ENCODE peak calls at places on chromosomes 1 and 21, in eight cellular contexts. B, O, D, U, Y, P, Z and A are unnamed samples.

GRCh38 chr1:45557422-45557944 is 6.9 kb downstream of the AKR1A1 start:
- DNase-seq in B (peak), O (peak), D (no peak), U (no peak), Y (no peak), P (no peak), Z (no peak), A (no peak)

GRCh38 chr1:33281554-33282303 is 25.4 kb downstream of the ZNF362 start:
- DNase-seq in B (no peak), O (no peak), D (no peak), U (no peak), Y (no peak), P (no peak), Z (no peak), A (no peak)

GRCh38 chr1:11355594-11356467 is 82.8 kb downstream of the UBIAD1 start:
- DNase-seq in B (no peak), O (no peak), D (no peak), U (no peak), Y (no peak), P (no peak), Z (no peak), A (no peak)

GRCh38 chr1:56873213-56873612 is 18.6 kb downstream of the C8A start:
- DNase-seq in B (no peak), O (no peak), D (no peak), U (no peak), Y (no peak), P (no peak), Z (no peak), A (no peak)

GRCh38 chr1:230977781-230978490 is 725 bp downstream of the TTC13 start:
- DNase-seq in B (peak), O (peak), D (peak), U (peak), Y (no peak), P (no peak), Z (peak), A (peak)

GRCh38 chr1:51048670-51049069 is 53.4 kb upstream of the C1orf185 start:
- DNase-seq in B (no peak), O (no peak), D (no peak), U (no peak), Y (no peak), P (no peak), Z (no peak), A (no peak)

GRCh38 chr1:50667710-50668356 is 244.6 kb upstream of the DMRTA2 start:
- DNase-seq in B (no peak), O (no peak), D (no peak), U (no peak), Y (no peak), P (no peak), Z (no peak), A (no peak)

GRCh38 chr21:41683815-41684214 is 83.0 kb downstream of the RIPK4 start:
- DNase-seq in B (no peak), O (no peak), D (no peak), U (no peak), Y (no peak), P (no peak), Z (no peak), A (no peak)

GRCh38 chr1:56409112-56409691 is 170.2 kb downstream of the PLPP3 start:
- DNase-seq in B (peak), O (peak), D (no peak), U (no peak), Y (no peak), P (peak), Z (no peak), A (no peak)

GRCh38 chr1:207346562-207346912 is 25.1 kb downstream of the CD55 start:
- DNase-seq in B (no peak), O (no peak), D (no peak), U (no peak), Y (no peak), P (peak), Z (no peak), A (no peak)

GRCh38 chr1:154703207-154703606 is 95.2 kb upstream of the ADAR start:
- DNase-seq in B (no peak), O (no peak), D (no peak), U (no peak), Y (no peak), P (no peak), Z (no peak), A (no peak)

GRCh38 chr1:87154351-87154750 is 174.3 kb upstream of the LMO4 start:
- DNase-seq in B (no peak), O (no peak), D (no peak), U (no peak), Y (no peak), P (no peak), Z (no peak), A (no peak)

GRCh38 chr1:101331794-101332193 is 95.0 kb downstream of the S1PR1 start:
- DNase-seq in B (no peak), O (no peak), D (no peak), U (no peak), Y (no peak), P (no peak), Z (no peak), A (no peak)

GRCh38 chr1:234722904-234723588 is 113.1 kb upstream of the IRF2BP2 start:
- DNase-seq in B (peak), O (peak), D (peak), U (peak), Y (peak), P (peak), Z (peak), A (peak)

GRCh38 chr1:39292401-39292800 is 87.9 kb downstream of the MACF1 start:
- DNase-seq in B (no peak), O (no peak), D (no peak), U (no peak), Y (no peak), P (no peak), Z (no peak), A (no peak)

GRCh38 chr21:41564871-41565281 is 56.9 kb upstream of the TMPRSS2 start:
- DNase-seq in B (peak), O (peak), D (no peak), U (no peak), Y (no peak), P (peak), Z (no peak), A (no peak)

GRCh38 chr1:203142684-203143408 is 15.3 kb downstream of the ADORA1 start:
- DNase-seq in B (no peak), O (no peak), D (no peak), U (no peak), Y (no peak), P (no peak), Z (no peak), A (no peak)

GRCh38 chr1:14140800-14141526 is 441.0 kb downstream of the PRDM2 start:
- DNase-seq in B (no peak), O (no peak), D (no peak), U (peak), Y (no peak), P (peak), Z (no peak), A (no peak)

GRCh38 chr1:12052008-12052573 is 11.0 kb upstream of the TNFRSF8 start:
- DNase-seq in B (peak), O (peak), D (no peak), U (peak), Y (no peak), P (peak), Z (no peak), A (peak)

GRCh38 chr21:38506606-38507331 is 8.5 kb upstream of the ERG start:
- DNase-seq in B (no peak), O (peak), D (no peak), U (no peak), Y (no peak), P (no peak), Z (peak), A (peak)

GRCh38 chr1:53449026-53449425 is 10.2 kb upstream of the DMRTB1 start:
- DNase-seq in B (peak), O (no peak), D (no peak), U (no peak), Y (no peak), P (peak), Z (no peak), A (no peak)

GRCh38 chr21:43312011-43312410 is 114.9 kb downstream of the SIK1 start:
- DNase-seq in B (peak), O (no peak), D (no peak), U (no peak), Y (no peak), P (no peak), Z (no peak), A (no peak)

GRCh38 chr21:21412096-21412495 is 413.9 kb downstream of the NCAM2 start:
- DNase-seq in B (no peak), O (no peak), D (no peak), U (no peak), Y (no peak), P (no peak), Z (no peak), A (no peak)

GRCh38 chr1:153510984-153511410 is 24.8 kb downstream of the S100A6 start:
- DNase-seq in B (peak), O (peak), D (peak), U (peak), Y (no peak), P (peak), Z (peak), A (peak)

GRCh38 chr21:40830836-40831235 is 16.1 kb downstream of the DSCAM start:
- DNase-seq in B (no peak), O (no peak), D (no peak), U (no peak), Y (no peak), P (no peak), Z (no peak), A (no peak)

GRCh38 chr1:234942869-234943501 is 185.7 kb downstream of the TOMM20 start:
- DNase-seq in B (no peak), O (no peak), D (no peak), U (no peak), Y (no peak), P (no peak), Z (no peak), A (no peak)

GRCh38 chr1:43036932-43037331 is 78.3 kb upstream of the SLC2A1 start:
- DNase-seq in B (no peak), O (no peak), D (no peak), U (no peak), Y (no peak), P (no peak), Z (no peak), A (no peak)

GRCh38 chr21:45831991-45832740 is 149.4 kb upstream of the COL6A1 start:
- DNase-seq in B (peak), O (no peak), D (no peak), U (peak), Y (no peak), P (peak), Z (no peak), A (no peak)

GRCh38 chr1:149916927-149917310 is 725 bp downstream of the SV2A start:
- DNase-seq in B (no peak), O (no peak), D (no peak), U (no peak), Y (no peak), P (no peak), Z (no peak), A (no peak)

GRCh38 chr1:218971166-218971565 is 202.5 kb upstream of the LYPLAL1 start:
- DNase-seq in B (no peak), O (no peak), D (no peak), U (no peak), Y (no peak), P (no peak), Z (no peak), A (no peak)

GRCh38 chr21:17494051-17494450 is 18.8 kb upstream of the CXADR start:
- DNase-seq in B (no peak), O (no peak), D (no peak), U (no peak), Y (no peak), P (no peak), Z (no peak), A (no peak)

GRCh38 chr1:112260699-112261098 is 135.3 kb upstream of the CTTNBP2NL start:
- DNase-seq in B (no peak), O (no peak), D (no peak), U (no peak), Y (no peak), P (no peak), Z (no peak), A (no peak)

GRCh38 chr1:39635205-39635870 is 4.1 kb downstream of the HEYL start:
- DNase-seq in B (no peak), O (no peak), D (no peak), U (peak), Y (no peak), P (no peak), Z (no peak), A (no peak)

GRCh38 chr1:41015281-41015680 is 6.2 kb downstream of the SLFNL1 start:
- DNase-seq in B (no peak), O (no peak), D (no peak), U (no peak), Y (no peak), P (no peak), Z (no peak), A (no peak)

GRCh38 chr1:152107289-152107983 is 7.8 kb downstream of the TCHH start:
- DNase-seq in B (no peak), O (no peak), D (no peak), U (no peak), Y (no peak), P (no peak), Z (no peak), A (no peak)

GRCh38 chr1:196584703-196585102 is 23.5 kb downstream of the KCNT2 start:
- DNase-seq in B (peak), O (no peak), D (no peak), U (no peak), Y (no peak), P (no peak), Z (no peak), A (no peak)

GRCh38 chr1:55421317-55421716 is 206.2 kb upstream of the USP24 start:
- DNase-seq in B (peak), O (peak), D (no peak), U (no peak), Y (no peak), P (no peak), Z (no peak), A (no peak)